ENCODE peak calls at places on chromosomes 5 and 9, in eight cellular contexts. O, N, B, M, S, K, V and A are unnamed samples.

GRCh38 chr9:136372561-136373299 is 739 bp downstream of the CARD9 start:
- DNase-seq in O (peak), N (peak), B (peak), M (peak), S (peak), K (no peak), V (peak), A (peak)

GRCh38 chr9:100281676-100282387 is 70.9 kb downstream of the TEX10 start:
- DNase-seq in O (no peak), N (no peak), B (no peak), M (no peak), S (no peak), K (no peak), V (no peak), A (no peak)

GRCh38 chr5:2656186-2656585 is 95.3 kb downstream of the IRX2 start:
- DNase-seq in O (no peak), N (no peak), B (no peak), M (no peak), S (no peak), K (no peak), V (no peak), A (no peak)

GRCh38 chr9:35519697-35520403 is 29.9 kb downstream of the RUSC2 start:
- DNase-seq in O (no peak), N (no peak), B (no peak), M (peak), S (no peak), K (no peak), V (no peak), A (no peak)

GRCh38 chr5:112146323-112146848 is 272.7 kb downstream of the EPB41L4A start:
- DNase-seq in O (no peak), N (no peak), B (no peak), M (peak), S (peak), K (no peak), V (no peak), A (peak)

GRCh38 chr9:128920381-128921058 is at the start of gene PHYHD1:
- DNase-seq in O (no peak), N (peak), B (peak), M (peak), S (peak), K (no peak), V (peak), A (peak)

GRCh38 chr9:129597355-129598088 is 23.4 kb downstream of the C9orf50 start:
- DNase-seq in O (peak), N (peak), B (peak), M (peak), S (peak), K (no peak), V (peak), A (peak)

GRCh38 chr9:4985376-4986266 is 549 bp downstream of the JAK2 start:
- DNase-seq in O (peak), N (no peak), B (peak), M (peak), S (peak), K (no peak), V (peak), A (peak)

GRCh38 chr9:17536027-17536426 is 42.8 kb upstream of the SH3GL2 start:
- DNase-seq in O (no peak), N (no peak), B (no peak), M (no peak), S (no peak), K (no peak), V (no peak), A (no peak)

GRCh38 chr9:109742759-109743388 is 37.1 kb upstream of the PALM2AKAP2 start:
- DNase-seq in O (no peak), N (no peak), B (no peak), M (no peak), S (no peak), K (no peak), V (no peak), A (peak)

GRCh38 chr5:150153957-150154617 is 1.6 kb downstream of the PDGFRB start:
- DNase-seq in O (peak), N (no peak), B (no peak), M (peak), S (no peak), K (no peak), V (no peak), A (peak)

GRCh38 chr5:141492168-141492885 is 3.4 kb downstream of the PCDHGC5 start:
- DNase-seq in O (no peak), N (no peak), B (no peak), M (no peak), S (no peak), K (no peak), V (no peak), A (no peak)

GRCh38 chr5:12848709-12849108 is 944.5 kb upstream of the CTNND2 start:
- DNase-seq in O (no peak), N (no peak), B (no peak), M (no peak), S (no peak), K (no peak), V (no peak), A (no peak)

GRCh38 chr5:69046375-69046957 is 47.3 kb upstream of the SLC30A5 start:
- DNase-seq in O (peak), N (no peak), B (no peak), M (peak), S (no peak), K (no peak), V (no peak), A (peak)

GRCh38 chr5:56669534-56670483 is 145.5 kb upstream of the MAP3K1 start:
- DNase-seq in O (no peak), N (peak), B (no peak), M (peak), S (peak), K (no peak), V (peak), A (peak)

GRCh38 chr5:138533973-138534941 is 8.8 kb downstream of the ETF1 start:
- DNase-seq in O (no peak), N (no peak), B (no peak), M (no peak), S (no peak), K (no peak), V (no peak), A (peak)

GRCh38 chr5:154214236-154215106 is 23.9 kb downstream of the GALNT10 start:
- DNase-seq in O (peak), N (no peak), B (no peak), M (peak), S (no peak), K (no peak), V (no peak), A (peak)

GRCh38 chr5:155919125-155919524 is 407.8 kb upstream of the SGCD start:
- DNase-seq in O (no peak), N (no peak), B (no peak), M (no peak), S (no peak), K (no peak), V (no peak), A (no peak)

GRCh38 chr5:141628175-141628788 is 8.4 kb downstream of the HDAC3 start:
- DNase-seq in O (no peak), N (no peak), B (no peak), M (no peak), S (no peak), K (no peak), V (no peak), A (no peak)

GRCh38 chr5:1508679-1509290 is 15.0 kb downstream of the LPCAT1 start:
- DNase-seq in O (no peak), N (no peak), B (peak), M (no peak), S (peak), K (no peak), V (peak), A (no peak)

GRCh38 chr5:126099077-126099476 is 324.1 kb upstream of the GRAMD2B start:
- DNase-seq in O (no peak), N (no peak), B (peak), M (no peak), S (no peak), K (no peak), V (no peak), A (no peak)

GRCh38 chr5:54671111-54671531 is 153.6 kb downstream of the SNX18 start:
- DNase-seq in O (no peak), N (no peak), B (no peak), M (peak), S (no peak), K (peak), V (no peak), A (peak)

GRCh38 chr9:72476100-72476499 is 45.3 kb upstream of the TMC1 start:
- DNase-seq in O (no peak), N (no peak), B (no peak), M (no peak), S (no peak), K (no peak), V (no peak), A (no peak)

GRCh38 chr5:134275822-134276221 is 49.9 kb upstream of the PPP2CA start:
- DNase-seq in O (no peak), N (no peak), B (no peak), M (no peak), S (no peak), K (no peak), V (no peak), A (peak)

GRCh38 chr5:140764177-140765020 is 21.5 kb upstream of the PCDHA1 start:
- DNase-seq in O (peak), N (no peak), B (no peak), M (peak), S (no peak), K (no peak), V (no peak), A (peak)

GRCh38 chr5:38193015-38193581 is 65.3 kb upstream of the EGFLAM start:
- DNase-seq in O (peak), N (peak), B (peak), M (peak), S (peak), K (no peak), V (peak), A (peak)

GRCh38 chr5:124661317-124662141 is 84.9 kb downstream of the ZNF608 start:
- DNase-seq in O (peak), N (no peak), B (peak), M (peak), S (no peak), K (no peak), V (peak), A (peak)

GRCh38 chr9:84276741-84277140 is 63.8 kb downstream of the SLC28A3 start:
- DNase-seq in O (no peak), N (no peak), B (no peak), M (no peak), S (no peak), K (no peak), V (no peak), A (no peak)

GRCh38 chr5:142769251-142769792 is 855 bp upstream of the ARHGAP26 start:
- DNase-seq in O (no peak), N (no peak), B (peak), M (no peak), S (no peak), K (no peak), V (no peak), A (no peak)

GRCh38 chr9:96020822-96021615 is 145.5 kb downstream of the ERCC6L2 start:
- DNase-seq in O (no peak), N (no peak), B (peak), M (peak), S (no peak), K (no peak), V (no peak), A (peak)

GRCh38 chr5:143002459-143003327 is 232.5 kb downstream of the ARHGAP26 start:
- DNase-seq in O (peak), N (no peak), B (no peak), M (peak), S (no peak), K (no peak), V (no peak), A (peak)

GRCh38 chr5:177304392-177305119 is 957 bp downstream of the PRELID1 start:
- DNase-seq in O (no peak), N (no peak), B (no peak), M (peak), S (peak), K (no peak), V (no peak), A (no peak)

GRCh38 chr5:142145106-142145900 is 36.7 kb downstream of the NDFIP1 start:
- DNase-seq in O (peak), N (peak), B (peak), M (peak), S (no peak), K (no peak), V (peak), A (peak)

GRCh38 chr5:37842048-37842447 is 2.2 kb upstream of the GDNF start:
- DNase-seq in O (no peak), N (no peak), B (no peak), M (no peak), S (no peak), K (no peak), V (no peak), A (no peak)

GRCh38 chr9:21801683-21802417 is 586 bp upstream of the MTAP start:
- DNase-seq in O (peak), N (peak), B (peak), M (peak), S (peak), K (no peak), V (peak), A (peak)

GRCh38 chr5:124599048-124599973 is 147.1 kb downstream of the ZNF608 start:
- DNase-seq in O (peak), N (peak), B (no peak), M (peak), S (no peak), K (no peak), V (peak), A (peak)

GRCh38 chr5:129172561-129172960 is 78.0 kb downstream of the ISOC1 start:
- DNase-seq in O (peak), N (no peak), B (no peak), M (peak), S (no peak), K (no peak), V (no peak), A (peak)

GRCh38 chr9:105319514-105319863 is 75.0 kb downstream of the SLC44A1 start:
- DNase-seq in O (no peak), N (no peak), B (no peak), M (no peak), S (no peak), K (no peak), V (no peak), A (no peak)

GRCh38 chr9:76996700-76997099 is 22.8 kb upstream of the FOXB2 start:
- DNase-seq in O (peak), N (no peak), B (peak), M (peak), S (peak), K (peak), V (no peak), A (peak)
- TF ChIP-seq CTCF in O (peak), N (no peak), B (peak), M (peak), S (peak), K (no peak), V (no peak), A (peak)

GRCh38 chr9:36914212-36914577 is 119.9 kb downstream of the PAX5 start:
- DNase-seq in O (no peak), N (no peak), B (no peak), M (no peak), S (no peak), K (no peak), V (no peak), A (no peak)

GRCh38 chr9:36912620-36913019 is 121.4 kb downstream of the PAX5 start:
- DNase-seq in O (no peak), N (no peak), B (no peak), M (no peak), S (no peak), K (no peak), V (no peak), A (no peak)

GRCh38 chr9:36911601-36912412 is 122.3 kb downstream of the PAX5 start:
- DNase-seq in O (no peak), N (no peak), B (no peak), M (no peak), S (no peak), K (no peak), V (no peak), A (no peak)

GRCh38 chr9:36911037-36911436 is 123.0 kb downstream of the PAX5 start:
- DNase-seq in O (no peak), N (no peak), B (no peak), M (no peak), S (no peak), K (no peak), V (no peak), A (no peak)

DNA sequence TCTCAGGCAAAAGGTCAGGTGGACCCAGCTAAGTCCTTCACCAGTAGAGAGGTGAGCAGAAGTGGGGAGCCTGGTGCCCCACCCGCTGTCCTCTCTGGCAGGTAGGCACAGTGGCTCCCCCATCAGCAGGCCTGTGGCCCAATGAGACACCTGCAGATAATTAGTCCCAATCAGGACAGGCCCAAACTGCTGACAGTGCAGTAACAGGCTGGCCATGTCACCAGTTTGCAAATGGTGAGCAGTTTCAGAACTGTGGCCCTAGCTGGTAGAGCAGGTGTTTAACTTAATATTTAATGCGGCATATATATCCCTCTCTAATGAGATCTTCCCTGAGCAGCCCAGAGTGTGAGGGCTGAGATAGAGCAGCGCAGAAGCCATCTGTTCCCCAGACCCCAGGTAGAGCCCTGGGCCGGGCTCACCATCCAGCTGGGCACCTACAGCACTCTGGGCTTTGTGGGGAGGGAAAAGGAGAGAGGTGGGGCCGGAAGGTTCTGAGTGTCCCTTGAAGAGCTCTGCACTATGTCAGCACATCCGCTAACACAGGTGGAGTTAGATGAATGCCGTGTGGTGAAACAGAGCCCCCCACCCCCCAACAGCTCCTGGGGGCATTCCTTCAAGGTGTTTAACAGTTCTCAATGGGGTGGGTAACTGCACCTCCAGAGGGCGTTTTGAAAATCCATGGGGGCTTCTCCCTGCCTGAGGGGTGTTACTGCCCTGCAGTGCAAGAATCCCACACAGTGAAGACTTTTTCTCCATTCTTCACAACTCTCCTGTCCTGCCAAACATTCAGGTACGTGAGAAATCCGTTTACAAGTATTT is 120.5 kb downstream of the PAX5 start:
- DNase-seq in O (no peak), N (no peak), B (no peak), M (no peak), S (no peak), K (no peak), V (no peak), A (no peak)
- TF ChIP-seq CTCF in O (no peak), N (no peak), B (no peak), M (peak), S (no peak), K (no peak), V (no peak), A (peak)

DNA sequence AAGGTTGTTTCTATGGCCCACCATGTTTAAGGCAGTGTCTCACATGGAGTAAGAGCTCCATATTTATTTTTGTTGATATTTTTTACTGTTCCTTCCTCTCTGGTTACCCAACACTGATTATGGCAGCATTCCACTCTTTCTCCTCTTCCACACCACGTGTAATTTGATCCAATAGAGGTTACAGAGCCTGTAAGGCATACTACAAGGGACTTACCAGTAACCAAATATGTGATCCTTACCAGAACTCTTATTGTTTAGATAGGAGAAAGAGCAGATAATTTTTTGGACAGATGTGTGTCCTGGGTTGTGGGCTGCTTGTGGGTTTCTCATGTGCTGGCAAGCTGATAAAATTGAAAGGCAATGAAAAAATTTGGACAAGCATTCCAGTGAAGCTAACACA is 261.3 kb downstream of the TMEM167A start:
- DNase-seq in O (no peak), N (no peak), B (no peak), M (peak), S (no peak), K (no peak), V (no peak), A (peak)
- TF ChIP-seq CTCF in O (no peak), N (no peak), B (no peak), M (no peak), S (no peak), K (no peak), V (no peak), A (no peak)

GRCh38 chr9:132163876-132164603 is 2.2 kb downstream of the NTNG2 start:
- DNase-seq in O (no peak), N (no peak), B (peak), M (no peak), S (peak), K (no peak), V (no peak), A (no peak)
- TF ChIP-seq CTCF in O (no peak), N (no peak), B (no peak), M (no peak), S (no peak), K (no peak), V (no peak), A (no peak)

GRCh38 chr5:32057157-32058096 is 116.7 kb downstream of the GOLPH3 start:
- DNase-seq in O (no peak), N (no peak), B (no peak), M (peak), S (no peak), K (no peak), V (no peak), A (peak)
- TF ChIP-seq CTCF in O (no peak), N (no peak), B (peak), M (peak), S (peak), K (no peak), V (no peak), A (peak)

GRCh38 chr9:91949946-91950664 is at the start of gene ROR2:
- DNase-seq in O (peak), N (peak), B (peak), M (peak), S (peak), K (peak), V (peak), A (peak)
- TF ChIP-seq CTCF in O (peak), N (no peak), B (peak), M (no peak), S (peak), K (peak), V (peak), A (peak)